ENCODE peak calls at places on chromosome 4, in four cellular contexts. W is HepG2, V is K562, B is H1. H is an unnamed sample.

GRCh38 chr4:140357868-140358267 is 15.6 kb upstream of the SCOC start:
- DNase-seq in W (no peak), V (no peak), B (no peak), H (no peak)

GRCh38 chr4:151992301-151992700 is 231.5 kb upstream of the GATB start:
- DNase-seq in W (no peak), V (no peak), B (no peak), H (no peak)

GRCh38 chr4:186606593-186606992 is 51.2 kb upstream of the MTNR1A start:
- DNase-seq in W (no peak), V (peak), B (no peak), H (no peak)

GRCh38 chr4:173527103-173527876 is 2.7 kb downstream of the HAND2 start:
- DNase-seq in W (no peak), V (no peak), B (peak), H (no peak)

GRCh38 chr4:8882239-8882638 is 10.6 kb upstream of the HMX1 start:
- DNase-seq in W (no peak), V (peak), B (no peak), H (no peak)

GRCh38 chr4:150973626-150974250 is 41.3 kb downstream of the LRBA start:
- DNase-seq in W (peak), V (no peak), B (no peak), H (no peak)

GRCh38 chr4:174278467-174278866 is 5.0 kb downstream of the FBXO8 start:
- DNase-seq in W (no peak), V (no peak), B (no peak), H (no peak)

GRCh38 chr4:169202143-169202699 is 68.5 kb downstream of the SH3RF1 start:
- DNase-seq in W (peak), V (no peak), B (no peak), H (no peak)

GRCh38 chr4:55865228-55865806 is 11.9 kb downstream of the EXOC1 start:
- DNase-seq in W (no peak), V (no peak), B (no peak), H (no peak)

GRCh38 chr4:55864577-55865223 is 11.3 kb downstream of the EXOC1 start:
- DNase-seq in W (no peak), V (no peak), B (no peak), H (no peak)

GRCh38 chr4:55868691-55869090 is 15.2 kb downstream of the EXOC1 start:
- DNase-seq in W (no peak), V (no peak), B (no peak), H (no peak)

GRCh38 chr4:55866973-55867574 is 13.6 kb downstream of the EXOC1 start:
- DNase-seq in W (peak), V (peak), B (no peak), H (peak)

GRCh38 chr4:55866290-55866907 is 13.0 kb downstream of the EXOC1 start:
- DNase-seq in W (no peak), V (peak), B (no peak), H (no peak)
- TF ChIP-seq CHD2 in W (no peak), V (no peak), B (no peak), H (no peak)

GRCh38 chr4:57233391-57233790 is 123.2 kb upstream of the IGFBP7 start:
- DNase-seq in W (no peak), V (no peak), B (no peak), H (peak)
- TF ChIP-seq CEBPB in W (no peak), V (no peak), B (no peak), H (no peak)

GRCh38 chr4:56657128-56657527 is 24.0 kb downstream of the HOPX start:
- DNase-seq in W (no peak), V (no peak), B (no peak), H (no peak)

GRCh38 chr4:56655627-56656345 is 25.3 kb downstream of the HOPX start:
- DNase-seq in W (no peak), V (no peak), B (peak), H (no peak)

GRCh38 chr4:56656346-56656643 is 24.8 kb downstream of the HOPX start:
- DNase-seq in W (no peak), V (no peak), B (no peak), H (no peak)

GRCh38 chr4:56657818-56658217 is 23.3 kb downstream of the HOPX start:
- DNase-seq in W (no peak), V (no peak), B (no peak), H (no peak)

GRCh38 chr4:56658410-56659003 is 22.6 kb downstream of the HOPX start:
- DNase-seq in W (no peak), V (no peak), B (no peak), H (no peak)
- TF ChIP-seq JUN in W (no peak), V (no peak), B (no peak), H (no peak)

DNA sequence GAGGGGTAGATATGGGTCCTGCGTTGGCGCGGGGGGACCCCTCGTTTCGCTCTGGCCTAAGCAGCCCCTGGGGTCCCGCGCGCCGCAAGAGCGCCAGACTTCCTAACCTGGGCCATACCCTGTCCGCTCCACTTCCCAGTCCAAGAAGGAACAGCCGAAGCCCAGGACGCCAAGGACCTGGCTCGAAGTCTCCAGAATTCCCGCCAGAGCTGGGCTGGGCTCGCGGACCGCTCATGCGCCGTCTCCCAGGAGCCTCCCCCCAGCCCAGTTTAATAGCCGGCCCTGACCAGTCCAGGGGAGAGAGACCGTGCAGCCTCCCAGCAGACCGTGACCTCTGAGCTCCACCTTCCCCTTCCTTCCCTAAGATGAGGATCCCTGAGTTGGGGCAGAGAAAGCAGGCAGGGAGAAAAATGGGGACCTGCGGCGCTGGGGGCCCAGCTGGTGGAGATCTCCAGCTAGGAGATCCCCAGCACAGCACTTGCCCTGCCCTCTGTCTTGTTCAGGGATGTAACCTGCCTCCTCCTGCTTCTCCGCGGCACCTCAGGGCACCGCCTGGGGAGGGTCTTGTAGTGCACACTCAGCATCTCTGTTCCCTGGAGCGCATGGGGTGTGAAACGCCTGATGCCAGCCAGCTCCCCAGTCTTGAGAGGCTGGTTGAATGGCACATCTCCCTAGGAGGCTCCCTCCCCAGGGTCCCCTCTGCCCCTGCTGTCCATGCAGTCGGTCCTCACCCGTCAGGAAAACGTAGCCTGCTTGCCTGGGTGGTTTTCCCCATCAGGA is 1.2 kb upstream of the LETM1 start:
- DNase-seq in W (no peak), V (no peak), B (no peak), H (peak)
- TF ChIP-seq CHD2 in W (no peak), V (no peak), B (no peak), H (no peak)

DNA sequence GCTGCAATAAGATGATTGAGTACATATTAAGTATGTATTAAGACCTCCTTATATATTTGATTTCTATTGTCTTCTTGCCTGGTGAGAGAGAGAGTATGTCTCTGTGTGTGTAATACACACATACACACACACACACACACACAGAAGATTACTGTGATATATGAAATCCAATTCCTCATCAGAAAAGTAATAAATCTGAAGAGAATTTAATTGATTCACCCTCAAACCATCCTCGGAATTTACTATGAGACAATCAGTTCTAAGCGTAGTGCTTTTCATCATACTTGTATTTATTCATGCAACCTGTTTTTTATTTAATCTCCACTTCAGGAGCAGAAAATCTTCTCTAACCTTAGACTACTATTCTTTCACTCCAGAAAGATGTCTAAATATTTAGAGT is 62.3 kb upstream of the TLL1 start:
- DNase-seq in W (no peak), V (no peak), B (no peak), H (no peak)
- TF ChIP-seq CEBPB in W (no peak), V (no peak), B (no peak), H (no peak)

DNA sequence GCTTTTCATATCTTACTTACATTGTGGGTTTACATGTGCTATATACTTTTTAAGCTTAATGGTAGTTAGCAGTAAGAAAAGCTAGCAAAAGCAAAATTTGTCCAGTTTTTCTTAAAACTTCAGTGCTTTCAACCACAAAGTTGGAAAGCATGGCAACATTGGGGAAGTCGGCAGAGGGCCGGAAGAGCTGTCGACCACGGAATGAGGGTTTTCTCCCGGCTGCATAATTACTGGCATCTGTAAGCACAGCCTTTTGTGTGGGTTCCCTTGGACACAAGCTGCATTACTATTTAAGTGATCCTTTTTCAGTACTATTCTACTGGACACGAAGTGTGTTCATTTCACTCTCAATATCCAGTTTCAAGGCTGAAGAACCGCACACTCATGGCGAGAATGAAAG is 560.4 kb downstream of the ANKRD50 start:
- DNase-seq in W (no peak), V (no peak), B (no peak), H (no peak)
- TF ChIP-seq JUN in W (no peak), V (no peak), B (no peak), H (no peak)

GRCh38 chr4:17812801-17813200 is 2.0 kb downstream of the NCAPG start:
- DNase-seq in W (no peak), V (no peak), B (no peak), H (no peak)
- TF ChIP-seq CHD2 in W (no peak), V (no peak), B (no peak), H (no peak)

H was measured in A549.